ENCODE peak calls at places on chromosomes 7 and 10, in five cellular contexts. M is vagina, K is HepG2, O is lower leg skin, V is transverse colon. Q is an unnamed sample.

GRCh38 chr7:135377171-135377570 is 132.7 kb downstream of the CNOT4 start:
- DNase-seq in M (no peak), K (no peak), O (no peak), V (no peak), Q (no peak)

GRCh38 chr7:2812119-2812487 is 32.0 kb downstream of the GNA12 start:
- DNase-seq in M (no peak), K (no peak), O (no peak), V (no peak), Q (no peak)

GRCh38 chr7:75888464-75889222 is 9.8 kb downstream of the RHBDD2 start:
- DNase-seq in M (no peak), K (no peak), O (no peak), V (no peak), Q (no peak)

GRCh38 chr10:13165177-13165576 is 3.8 kb downstream of the MCM10 start:
- DNase-seq in M (no peak), K (no peak), O (no peak), V (no peak), Q (no peak)

GRCh38 chr10:64619068-64619467 is 1097.9 kb downstream of the REEP3 start:
- DNase-seq in M (no peak), K (no peak), O (no peak), V (no peak), Q (no peak)

GRCh38 chr10:97539523-97540200 is 32.9 kb upstream of the ANKRD2 start:
- DNase-seq in M (no peak), K (no peak), O (no peak), V (no peak), Q (no peak)

GRCh38 chr10:124558901-124559321 is 97.3 kb downstream of the LHPP start:
- DNase-seq in M (no peak), K (no peak), O (no peak), V (no peak), Q (no peak)

GRCh38 chr7:44535348-44536064 is 5.6 kb downstream of the NPC1L1 start:
- DNase-seq in M (no peak), K (no peak), O (no peak), V (no peak), Q (no peak)

GRCh38 chr7:98911936-98912335 is 33.6 kb downstream of the TRRAP start:
- DNase-seq in M (no peak), K (no peak), O (no peak), V (no peak), Q (no peak)

GRCh38 chr7:66247387-66248078 is 42.4 kb downstream of the TPST1 start:
- DNase-seq in M (no peak), K (no peak), O (no peak), V (no peak), Q (no peak)

GRCh38 chr7:16271990-16272665 is 149.2 kb downstream of the CRPPA start:
- DNase-seq in M (no peak), K (no peak), O (no peak), V (no peak), Q (no peak)

GRCh38 chr10:34607894-34608293 is 207.2 kb downstream of the PARD3 start:
- DNase-seq in M (no peak), K (peak), O (no peak), V (no peak), Q (no peak)

GRCh38 chr7:45174966-45175765 is 17.6 kb downstream of the RAMP3 start:
- DNase-seq in M (no peak), K (no peak), O (no peak), V (no peak), Q (no peak)

DNA sequence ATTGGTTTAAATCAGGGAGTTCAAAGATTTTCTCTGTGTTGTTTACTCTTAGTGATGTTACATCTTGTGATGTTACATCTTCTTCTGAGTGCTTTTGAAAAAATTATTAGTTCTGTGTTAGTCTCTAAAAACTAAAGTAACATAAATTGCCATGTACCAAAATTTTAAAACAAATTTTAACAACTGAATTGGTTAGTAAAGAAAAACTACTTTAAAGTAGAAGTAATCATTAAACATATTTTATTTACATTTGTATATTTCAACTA is 5.2 kb upstream of the IGF2BP3 start:
- DNase-seq in M (no peak), K (no peak), O (no peak), V (no peak), Q (no peak)
- H3K4me3 ChIP-seq in M (no peak), K (peak), O (no peak), V (no peak), Q (no peak)

GRCh38 chr10:5412277-5412941 is at the start of gene NET1:
- DNase-seq in M (no peak), K (peak), O (peak), V (peak), Q (peak)
- TF ChIP-seq POLR2A in M (no peak), K (peak), O (no peak), V (peak), Q (no peak)

GRCh38 chr7:100546129-100546867 is 7.3 kb downstream of the AGFG2 start:
- DNase-seq in M (no peak), K (peak), O (no peak), V (peak), Q (no peak)
- H3K4me3 ChIP-seq in M (no peak), K (peak), O (no peak), V (no peak), Q (no peak)

DNA sequence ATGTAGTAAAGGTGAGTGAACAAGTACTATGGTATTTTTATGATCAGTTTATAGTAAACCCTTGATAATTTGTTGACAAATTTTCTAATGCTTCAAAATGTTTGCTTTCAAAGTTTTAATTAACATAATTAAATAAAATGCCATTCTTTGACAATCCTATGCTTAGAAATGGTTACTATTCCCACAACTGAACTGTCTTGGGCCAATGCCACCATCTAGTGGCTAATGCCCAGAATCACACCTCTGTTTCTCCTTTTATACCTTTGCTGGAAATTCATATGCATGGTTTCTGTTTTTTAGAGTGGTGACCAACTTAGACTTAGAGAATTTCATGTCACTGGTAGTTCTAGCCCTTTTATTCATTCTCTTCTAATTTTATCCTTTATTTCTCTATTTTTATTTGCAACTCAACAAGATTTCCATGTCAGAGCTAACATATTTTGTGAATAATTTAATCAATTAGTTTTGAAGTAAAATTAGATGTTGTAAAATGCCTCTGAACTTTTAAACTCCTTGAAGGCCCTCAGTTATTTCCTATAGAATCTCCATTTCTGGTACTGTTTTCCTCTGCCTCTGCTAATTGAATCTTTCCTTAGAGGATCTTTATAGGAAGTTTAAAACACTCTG is 31.1 kb downstream of the PCGF5 start:
- DNase-seq in M (no peak), K (peak), O (peak), V (peak), Q (peak)
- TF ChIP-seq POLR2A in M (no peak), K (no peak), O (no peak), V (no peak), Q (no peak)

GRCh38 chr10:127420138-127420684 is 128.9 kb upstream of the NPS start:
- DNase-seq in M (no peak), K (no peak), O (no peak), V (no peak), Q (no peak)
- H3K4me3 ChIP-seq in M (no peak), K (no peak), O (no peak), V (no peak), Q (no peak)

GRCh38 chr10:78335691-78336401 is 302.2 kb downstream of the RPS24 start:
- DNase-seq in M (peak), K (no peak), O (peak), V (no peak), Q (peak)
- TF ChIP-seq POLR2A in M (no peak), K (no peak), O (no peak), V (no peak), Q (no peak)

GRCh38 chr10:3473271-3473670 is 300.7 kb upstream of the PITRM1 start:
- DNase-seq in M (no peak), K (no peak), O (no peak), V (no peak), Q (no peak)
- H3K4me3 ChIP-seq in M (no peak), K (no peak), O (no peak), V (no peak), Q (no peak)

DNA sequence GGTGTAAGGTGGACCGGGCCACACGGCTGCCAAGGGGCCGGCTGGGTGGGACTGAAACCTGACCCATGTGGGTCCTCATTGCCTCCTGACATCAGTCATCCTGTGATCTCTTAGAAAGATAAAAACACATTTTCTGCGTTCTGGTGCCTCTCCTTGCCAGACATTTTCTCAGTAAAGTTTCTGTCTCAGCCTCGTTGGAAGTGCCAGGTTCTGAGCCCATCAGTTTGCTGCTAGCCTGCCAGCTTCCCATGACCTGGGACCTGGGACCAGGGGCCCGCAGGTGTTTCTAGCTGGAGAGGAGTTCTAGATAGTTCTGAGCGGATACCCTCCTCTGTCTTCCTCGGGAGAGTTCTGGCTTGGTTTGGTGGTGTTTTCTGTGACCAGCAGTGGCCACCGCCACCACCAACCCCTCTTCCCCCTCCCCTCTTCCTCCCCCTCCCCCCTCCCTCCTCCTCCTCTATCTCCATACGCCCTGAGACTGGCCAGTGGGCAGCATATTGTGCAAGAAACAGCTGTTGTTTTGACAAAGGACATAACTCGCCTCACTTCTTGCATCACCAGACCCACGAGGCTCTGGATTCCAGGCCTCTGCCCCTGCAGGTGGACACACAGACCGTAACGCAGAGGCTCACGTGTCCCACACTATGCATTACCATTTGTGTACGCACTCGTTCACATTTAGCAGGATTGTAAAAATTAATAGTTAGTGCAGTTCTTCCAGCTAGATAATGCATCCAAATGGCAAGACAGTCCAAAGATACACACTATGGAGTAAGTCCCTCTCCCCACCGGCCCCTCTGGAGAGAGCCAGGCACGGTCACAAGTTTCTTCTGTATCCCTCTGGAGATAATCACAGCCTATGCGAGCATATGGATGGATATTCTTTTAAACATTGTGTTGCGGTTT is 94.6 kb downstream of the CUX1 start:
- DNase-seq in M (no peak), K (peak), O (no peak), V (peak), Q (no peak)
- TF ChIP-seq POLR2A in M (no peak), K (no peak), O (no peak), V (no peak), Q (no peak)

GRCh38 chr7:132376361-132377013 is 199.8 kb downstream of the PLXNA4 start:
- DNase-seq in M (no peak), K (no peak), O (no peak), V (no peak), Q (no peak)
- H3K4me3 ChIP-seq in M (no peak), K (no peak), O (no peak), V (no peak), Q (no peak)